ENCODE peak calls at places on chromosomes 2 and 18, in six cellular contexts. I is H7; D is stimulated activated CD4-positive, alpha-beta T cell treated with anti-CD3 and anti-CD28 coated beads, Interleukin-15, amount 100 ng/mL, for 1 hour; B is NCI-H1048; O is adrenal gland; E is heart left ventricle. J is an unnamed sample.

GRCh38 chr2:152046940-152047339 is 51.9 kb downstream of the CACNB4 start:
- DNase-seq in I (no peak), D (no peak), B (no peak), O (no peak), E (no peak), J (no peak)

GRCh38 chr2:132665401-132665800 is 4.6 kb downstream of the LYPD1 start:
- DNase-seq in I (no peak), D (no peak), B (no peak), O (no peak), E (no peak), J (no peak)

GRCh38 chr2:943461-943797 is 7.2 kb upstream of the SNTG2 start:
- DNase-seq in I (no peak), D (no peak), B (no peak), O (no peak), E (no peak), J (no peak)

GRCh38 chr2:19677825-19678518 is 223.8 kb downstream of the TTC32 start:
- DNase-seq in I (no peak), D (no peak), B (no peak), O (peak; percentile 70), E (peak; percentile 90), J (no peak)

GRCh38 chr2:28296904-28297303 is 95.8 kb upstream of the FOSL2 start:
- DNase-seq in I (no peak), D (no peak), B (no peak), O (no peak), E (no peak), J (no peak)

GRCh38 chr2:78780864-78781583 is 244.5 kb upstream of the REG3G start:
- DNase-seq in I (no peak), D (no peak), B (no peak), O (no peak), E (no peak), J (no peak)

GRCh38 chr18:28161608-28162599 is 15.0 kb downstream of the CDH2 start:
- DNase-seq in I (no peak), D (no peak), B (no peak), O (peak; percentile 37), E (no peak), J (no peak)

GRCh38 chr2:171174075-171174474 is 13.4 kb upstream of the TLK1 start:
- DNase-seq in I (no peak), D (no peak), B (no peak), O (no peak), E (no peak), J (no peak)

GRCh38 chr2:207764096-207764630 is 5.5 kb downstream of the FZD5 start:
- DNase-seq in I (peak; percentile 52), D (no peak), B (no peak), O (no peak), E (no peak), J (no peak)

GRCh38 chr2:27798948-27799645 is 27.6 kb downstream of the MRPL33 start:
- DNase-seq in I (no peak), D (no peak), B (no peak), O (no peak), E (peak; percentile 45), J (no peak)

GRCh38 chr2:57333221-57333620 is 713.4 kb upstream of the VRK2 start:
- DNase-seq in I (no peak), D (no peak), B (no peak), O (no peak), E (no peak), J (no peak)

GRCh38 chr2:19003554-19003953 is 354.9 kb downstream of the OSR1 start:
- DNase-seq in I (no peak), D (no peak), B (no peak), O (no peak), E (no peak), J (no peak)

GRCh38 chr2:45793998-45794720 is 142.7 kb downstream of the PRKCE start:
- DNase-seq in I (no peak), D (no peak), B (no peak), O (peak; percentile 37), E (no peak), J (no peak)

GRCh38 chr2:224160917-224161316 is 121.8 kb upstream of the SERPINE2 start:
- DNase-seq in I (no peak), D (no peak), B (no peak), O (peak; percentile 62), E (peak; percentile 28), J (no peak)

GRCh38 chr18:1304392-1304992 is 399.8 kb downstream of the ADCYAP1 start:
- DNase-seq in I (no peak), D (no peak), B (no peak), O (no peak), E (no peak), J (no peak)

GRCh38 chr2:156455366-156455975 is 19.3 kb downstream of the GPD2 start:
- DNase-seq in I (no peak), D (no peak), B (no peak), O (no peak), E (no peak), J (no peak)

GRCh38 chr2:129728251-129728972 is 251.1 kb upstream of the RAB6C start:
- DNase-seq in I (no peak), D (no peak), B (no peak), O (no peak), E (no peak), J (no peak)

GRCh38 chr18:31206787-31207381 is 44.2 kb upstream of the DSC1 start:
- DNase-seq in I (peak; percentile 24), D (no peak), B (no peak), O (peak; percentile 55), E (peak; percentile 66), J (peak; percentile 64)

GRCh38 chr18:23401400-23402347 is 51.4 kb upstream of the RIOK3 start:
- DNase-seq in I (peak; percentile 57), D (no peak), B (no peak), O (peak; percentile 43), E (no peak), J (peak; percentile 76)

GRCh38 chr18:37476182-37476581 is 89.4 kb downstream of the CELF4 start:
- DNase-seq in I (peak; percentile 84), D (no peak), B (no peak), O (peak; percentile 44), E (no peak), J (peak; percentile 72)

GRCh38 chr2:230205034-230205433 is 14.8 kb downstream of the SP110 start:
- DNase-seq in I (no peak), D (no peak), B (no peak), O (no peak), E (no peak), J (no peak)

GRCh38 chr2:208945719-208946280 is 478.0 kb upstream of the MAP2 start:
- DNase-seq in I (no peak), D (no peak), B (no peak), O (no peak), E (no peak), J (no peak)

GRCh38 chr18:74622079-74622478 is 24.4 kb downstream of the ZNF407 start:
- DNase-seq in I (no peak), D (no peak), B (no peak), O (no peak), E (no peak), J (no peak)

GRCh38 chr2:162710282-162710891 is 128.2 kb downstream of the KCNH7 start:
- DNase-seq in I (no peak), D (no peak), B (no peak), O (peak; percentile 2), E (no peak), J (no peak)

GRCh38 chr2:190909680-190910079 is 29.1 kb downstream of the GLS start:
- DNase-seq in I (no peak), D (no peak), B (no peak), O (no peak), E (no peak), J (no peak)

GRCh38 chr2:141778315-141778835 is 352.4 kb downstream of the LRP1B start:
- DNase-seq in I (no peak), D (no peak), B (no peak), O (no peak), E (no peak), J (no peak)

GRCh38 chr18:50065527-50065926 is 129.4 kb downstream of the MYO5B start:
- DNase-seq in I (no peak), D (no peak), B (no peak), O (no peak), E (no peak), J (no peak)

GRCh38 chr2:218382785-218383184 is 712 bp downstream of the SLC11A1 start:
- DNase-seq in I (no peak), D (no peak), B (no peak), O (no peak), E (no peak), J (no peak)

GRCh38 chr2:168120310-168120709 is 127.1 kb downstream of the STK39 start:
- DNase-seq in I (no peak), D (no peak), B (no peak), O (no peak), E (no peak), J (no peak)

GRCh38 chr2:222169346-222169745 is 129.5 kb downstream of the PAX3 start:
- DNase-seq in I (no peak), D (no peak), B (no peak), O (no peak), E (no peak), J (no peak)

GRCh38 chr2:68231061-68231372 is 21.3 kb downstream of the PPP3R1 start:
- DNase-seq in I (no peak), D (no peak), B (no peak), O (no peak), E (no peak), J (no peak)

GRCh38 chr2:199749571-199749970 is 101.4 kb downstream of the FTCDNL1 start:
- DNase-seq in I (no peak), D (no peak), B (no peak), O (no peak), E (no peak), J (no peak)

GRCh38 chr2:182949572-182950189 is 83.2 kb upstream of the FRZB start:
- DNase-seq in I (no peak), D (no peak), B (no peak), O (peak; percentile 49), E (peak; percentile 50), J (no peak)

GRCh38 chr2:237865623-237866041 is 6.2 kb downstream of the RAMP1 start:
- DNase-seq in I (peak; percentile 71), D (no peak), B (no peak), O (no peak), E (no peak), J (no peak)

GRCh38 chr18:72768681-72769229 is 99.0 kb downstream of the NETO1 start:
- DNase-seq in I (peak; percentile 5), D (no peak), B (no peak), O (no peak), E (no peak), J (no peak)

GRCh38 chr2:23203383-23203782 is 181.6 kb upstream of the KLHL29 start:
- DNase-seq in I (no peak), D (no peak), B (no peak), O (no peak), E (no peak), J (peak; percentile 29)

GRCh38 chr2:160209457-160209856 is 9.4 kb upstream of the ITGB6 start:
- DNase-seq in I (no peak), D (no peak), B (no peak), O (no peak), E (no peak), J (no peak)

GRCh38 chr2:31134450-31134849 is 3.8 kb downstream of the GALNT14 start:
- DNase-seq in I (no peak), D (no peak), B (no peak), O (no peak), E (no peak), J (no peak)

GRCh38 chr18:79393181-79393598 is 2.5 kb upstream of the NFATC1 start:
- DNase-seq in I (peak; percentile 86), D (no peak), B (no peak), O (no peak), E (no peak), J (no peak)

J was measured in ecto neural progenitor cell.